ENCODE peak calls at places on chromosome 2, in six cellular contexts. One of them, this sample, is unnamed.

GRCh38 chr2:143261986-143262784 is 133.0 kb downstream of the ARHGAP15 start:
- DNase-seq in MM.1S: no peak
- DNase-seq in germinal center: peak; percentile 8
- DNase-seq in type B pancreatic cell: no peak
- DNase-seq in kidney glomerular epithelial cell: no peak
- DNase-seq in A549: no peak
- DNase-seq in this sample: no peak

GRCh38 chr2:24819442-24820174 is 26.4 kb downstream of the CENPO start:
- DNase-seq in MM.1S: no peak
- DNase-seq in germinal center: no peak
- DNase-seq in type B pancreatic cell: peak; percentile 59
- DNase-seq in kidney glomerular epithelial cell: no peak
- DNase-seq in A549: no peak
- DNase-seq in this sample: no peak

GRCh38 chr2:203893386-203893785 is 25.8 kb downstream of the CTLA4 start:
- DNase-seq in MM.1S: no peak
- DNase-seq in germinal center: no peak
- DNase-seq in type B pancreatic cell: no peak
- DNase-seq in kidney glomerular epithelial cell: no peak
- DNase-seq in A549: no peak
- DNase-seq in this sample: no peak

GRCh38 chr2:46127176-46127575 is 170.0 kb upstream of the EPAS1 start:
- DNase-seq in MM.1S: no peak
- DNase-seq in germinal center: no peak
- DNase-seq in type B pancreatic cell: no peak
- DNase-seq in kidney glomerular epithelial cell: no peak
- DNase-seq in A549: no peak
- DNase-seq in this sample: no peak

GRCh38 chr2:54907663-54908062 is 142.6 kb downstream of the RTN4 start:
- DNase-seq in MM.1S: no peak
- DNase-seq in germinal center: no peak
- DNase-seq in type B pancreatic cell: no peak
- DNase-seq in kidney glomerular epithelial cell: no peak
- DNase-seq in A549: no peak
- DNase-seq in this sample: no peak

GRCh38 chr2:240219208-240219890 is 78.9 kb upstream of the OTOS start:
- DNase-seq in MM.1S: no peak
- DNase-seq in germinal center: no peak
- DNase-seq in type B pancreatic cell: no peak
- DNase-seq in kidney glomerular epithelial cell: no peak
- DNase-seq in A549: no peak
- DNase-seq in this sample: no peak

GRCh38 chr2:27959496-27959895 is 69.0 kb downstream of the BABAM2 start:
- DNase-seq in MM.1S: no peak
- DNase-seq in germinal center: no peak
- DNase-seq in type B pancreatic cell: no peak
- DNase-seq in kidney glomerular epithelial cell: no peak
- DNase-seq in A549: peak; percentile 71
- DNase-seq in this sample: peak; percentile 53

GRCh38 chr2:98589489-98589888 is 18.8 kb downstream of the COA5 start:
- DNase-seq in MM.1S: no peak
- DNase-seq in germinal center: no peak
- DNase-seq in type B pancreatic cell: no peak
- DNase-seq in kidney glomerular epithelial cell: no peak
- DNase-seq in A549: no peak
- DNase-seq in this sample: no peak

GRCh38 chr2:227870710-227871374 is 589 bp upstream of the DAW1 start:
- DNase-seq in MM.1S: no peak
- DNase-seq in germinal center: no peak
- DNase-seq in type B pancreatic cell: no peak
- DNase-seq in kidney glomerular epithelial cell: peak; percentile 41
- DNase-seq in A549: peak; percentile 74
- DNase-seq in this sample: peak; percentile 84

This sample was measured in kidney tubule cell.